ENCODE peak calls at places on chromosomes 6 and 20, in four cellular contexts. One of them, this sample, is unnamed.
A peak's percentile ranks its signal among the peaks of the same experiment; 100 is the strongest.

GRCh38 chr20:21515300-21516179 is 1.7 kb upstream of the NKX2-2 start:
- DNase-seq in K562: no peak
- DNase-seq in HepG2: no peak
- DNase-seq in WTC11: peak; percentile 55
- DNase-seq in this sample: no peak

GRCh38 chr6:123962508-123962907 is 158.8 kb downstream of the NKAIN2 start:
- DNase-seq in K562: no peak
- DNase-seq in HepG2: peak; percentile 4
- DNase-seq in WTC11: no peak
- DNase-seq in this sample: no peak

GRCh38 chr20:33277471-33278441 is 5.3 kb upstream of the BPIFB1 start:
- DNase-seq in K562: no peak
- DNase-seq in HepG2: peak; percentile 53
- DNase-seq in WTC11: no peak
- DNase-seq in this sample: no peak

GRCh38 chr6:152034631-152035030 is 227.1 kb downstream of the ESR1 start:
- DNase-seq in K562: no peak
- DNase-seq in HepG2: peak; percentile 24
- DNase-seq in WTC11: no peak
- DNase-seq in this sample: no peak

GRCh38 chr20:61865353-61865752 is 200.3 kb downstream of the TAF4 start:
- DNase-seq in K562: no peak
- DNase-seq in HepG2: no peak
- DNase-seq in WTC11: no peak
- DNase-seq in this sample: no peak

GRCh38 chr6:132693478-132693877 is 20.4 kb downstream of the VNN1 start:
- DNase-seq in K562: no peak
- DNase-seq in HepG2: no peak
- DNase-seq in WTC11: no peak
- DNase-seq in this sample: no peak

GRCh38 chr6:124683507-124683906 is 278.7 kb upstream of the RNF217 start:
- DNase-seq in K562: peak; percentile 2
- DNase-seq in HepG2: no peak
- DNase-seq in WTC11: peak; percentile 30
- DNase-seq in this sample: no peak

GRCh38 chr6:53961679-53962370 is 149.4 kb upstream of the MLIP start:
- DNase-seq in K562: no peak
- DNase-seq in HepG2: no peak
- DNase-seq in WTC11: peak; percentile 43
- DNase-seq in this sample: no peak

GRCh38 chr6:45696738-45697137 is 318.9 kb downstream of the CLIC5 start:
- DNase-seq in K562: no peak
- DNase-seq in HepG2: no peak
- DNase-seq in WTC11: no peak
- DNase-seq in this sample: no peak

GRCh38 chr6:112362027-112362795 is 15.1 kb downstream of the RFPL4B start:
- DNase-seq in K562: no peak
- DNase-seq in HepG2: no peak
- DNase-seq in WTC11: no peak
- DNase-seq in this sample: no peak
- TF ChIP-seq NR3C1 in K562: no peak
- TF ChIP-seq NR3C1 in HepG2: no peak
- TF ChIP-seq NR3C1 in WTC11: no peak
- TF ChIP-seq NR3C1 in this sample: no peak

DNA sequence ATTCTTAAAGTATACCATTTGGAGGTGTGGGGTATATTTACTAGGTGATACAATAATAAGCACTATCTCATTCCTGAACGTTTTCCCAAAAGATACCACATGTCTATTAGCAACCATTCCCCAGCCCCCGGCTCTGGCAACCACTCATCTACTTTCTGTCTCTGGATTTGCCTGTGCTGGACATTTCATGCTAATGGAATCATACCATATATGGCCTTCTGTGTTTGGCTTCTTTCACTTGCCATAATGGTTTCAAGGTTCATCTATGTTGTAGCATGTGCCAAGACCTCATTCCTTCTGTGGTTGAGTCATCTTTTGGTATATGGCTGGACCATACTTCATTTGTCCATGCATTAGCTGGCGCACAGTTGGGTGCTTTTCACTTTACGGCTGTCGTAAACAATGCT is 39.7 kb downstream of the BCAS4 start:
- DNase-seq in K562: no peak
- DNase-seq in HepG2: peak; percentile 51
- DNase-seq in WTC11: no peak
- DNase-seq in this sample: no peak
- TF ChIP-seq NR3C1 in K562: no peak
- TF ChIP-seq NR3C1 in HepG2: no peak
- TF ChIP-seq NR3C1 in WTC11: no peak
- TF ChIP-seq NR3C1 in this sample: no peak

GRCh38 chr6:142891454-142891853 is 53.5 kb downstream of the HIVEP2 start:
- DNase-seq in K562: no peak
- DNase-seq in HepG2: no peak
- DNase-seq in WTC11: no peak
- DNase-seq in this sample: no peak

GRCh38 chr6:142892254-142893021 is 52.5 kb downstream of the HIVEP2 start:
- DNase-seq in K562: no peak
- DNase-seq in HepG2: no peak
- DNase-seq in WTC11: no peak
- DNase-seq in this sample: no peak

GRCh38 chr6:142896732-142897131 is 48.2 kb downstream of the HIVEP2 start:
- DNase-seq in K562: no peak
- DNase-seq in HepG2: no peak
- DNase-seq in WTC11: no peak
- DNase-seq in this sample: no peak

GRCh38 chr6:142897659-142898058 is 47.3 kb downstream of the HIVEP2 start:
- DNase-seq in K562: no peak
- DNase-seq in HepG2: no peak
- DNase-seq in WTC11: no peak
- DNase-seq in this sample: no peak

DNA sequence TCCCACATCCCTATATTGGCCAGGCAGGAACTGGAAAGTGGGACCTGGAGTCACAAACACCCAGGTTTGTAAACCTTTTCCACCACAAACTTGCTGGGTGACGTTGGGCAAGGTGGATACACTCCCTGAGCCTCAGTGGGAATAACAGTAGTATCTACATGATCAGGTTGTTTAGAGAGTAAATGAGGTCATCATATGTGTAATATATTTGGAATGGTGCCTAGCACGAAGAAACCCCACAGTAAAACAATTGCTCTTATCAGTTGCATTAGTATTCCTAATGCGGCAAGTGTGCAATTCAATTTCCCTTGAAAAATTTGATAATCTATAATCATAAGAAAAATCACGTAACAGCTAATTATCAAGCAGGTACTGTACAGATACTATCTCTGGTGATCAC is 51.9 kb downstream of the HIVEP2 start:
- DNase-seq in K562: no peak
- DNase-seq in HepG2: no peak
- DNase-seq in WTC11: no peak
- DNase-seq in this sample: no peak
- TF ChIP-seq NR3C1 in K562: no peak
- TF ChIP-seq NR3C1 in HepG2: no peak
- TF ChIP-seq NR3C1 in WTC11: no peak
- TF ChIP-seq NR3C1 in this sample: no peak

DNA sequence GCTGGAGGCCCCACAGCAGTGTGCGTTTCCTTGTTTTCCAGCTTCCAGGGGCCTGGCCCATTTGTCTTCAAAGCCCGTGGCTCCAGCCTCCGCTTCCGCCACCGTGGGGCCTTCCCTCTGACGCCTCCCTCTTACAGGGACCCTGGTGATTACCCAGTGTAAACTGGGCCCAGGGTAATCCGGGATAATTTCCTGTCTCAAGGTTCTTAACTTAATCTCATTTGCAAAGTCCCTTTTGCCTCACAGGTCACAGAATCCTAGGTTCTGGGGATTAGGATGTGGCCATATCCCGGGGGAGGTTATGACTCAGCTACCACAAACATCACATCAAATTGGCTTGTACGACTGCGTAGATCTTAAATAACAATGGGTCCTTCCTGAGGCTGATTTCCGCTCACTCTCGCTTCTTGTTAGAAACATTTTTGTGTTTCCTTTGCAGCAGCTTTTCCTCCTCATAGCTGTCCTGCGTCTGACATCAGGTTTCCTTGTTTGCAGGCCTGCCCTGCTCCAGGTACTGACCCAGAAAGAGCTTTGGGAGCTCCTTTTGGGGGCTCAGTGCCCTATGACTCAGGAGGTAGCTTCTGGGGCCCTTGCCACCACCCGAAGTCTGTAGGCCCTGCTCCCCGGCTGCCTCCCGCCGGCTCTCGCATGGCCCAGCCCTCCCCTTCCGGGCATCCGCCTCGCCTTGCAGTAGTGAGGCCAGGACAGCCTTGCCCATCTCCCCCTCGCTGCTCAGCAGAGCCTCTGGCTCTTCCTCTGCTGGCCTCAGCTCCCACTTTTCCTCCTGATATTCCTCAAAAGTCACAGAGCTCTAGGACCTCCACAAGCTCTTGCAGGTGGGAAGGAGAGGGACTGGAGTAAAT is 100.5 kb downstream of the ERMARD start:
- DNase-seq in K562: no peak
- DNase-seq in HepG2: no peak
- DNase-seq in WTC11: no peak
- DNase-seq in this sample: no peak
- TF ChIP-seq NR3C1 in K562: no peak
- TF ChIP-seq NR3C1 in HepG2: no peak
- TF ChIP-seq NR3C1 in WTC11: no peak
- TF ChIP-seq NR3C1 in this sample: no peak

GRCh38 chr6:5031150-5031549 is 27.3 kb upstream of the RPP40 start:
- DNase-seq in K562: no peak
- DNase-seq in HepG2: no peak
- DNase-seq in WTC11: no peak
- DNase-seq in this sample: no peak

GRCh38 chr6:5034328-5034727 is 30.5 kb upstream of the RPP40 start:
- DNase-seq in K562: no peak
- DNase-seq in HepG2: no peak
- DNase-seq in WTC11: no peak
- DNase-seq in this sample: no peak

GRCh38 chr6:5034736-5035135 is 30.9 kb upstream of the RPP40 start:
- DNase-seq in K562: no peak
- DNase-seq in HepG2: no peak
- DNase-seq in WTC11: no peak
- DNase-seq in this sample: no peak

GRCh38 chr6:5030596-5031136 is 26.8 kb upstream of the RPP40 start:
- DNase-seq in K562: peak; percentile 95
- DNase-seq in HepG2: peak; percentile 87
- DNase-seq in WTC11: peak; percentile 93
- DNase-seq in this sample: peak; percentile 84

GRCh38 chr6:5036309-5036708 is 32.5 kb upstream of the RPP40 start:
- DNase-seq in K562: peak; percentile 62
- DNase-seq in HepG2: peak; percentile 64
- DNase-seq in WTC11: peak; percentile 79
- DNase-seq in this sample: peak; percentile 67
- TF ChIP-seq NR3C1 in K562: no peak
- TF ChIP-seq NR3C1 in HepG2: no peak
- TF ChIP-seq NR3C1 in WTC11: no peak
- TF ChIP-seq NR3C1 in this sample: no peak

DNA sequence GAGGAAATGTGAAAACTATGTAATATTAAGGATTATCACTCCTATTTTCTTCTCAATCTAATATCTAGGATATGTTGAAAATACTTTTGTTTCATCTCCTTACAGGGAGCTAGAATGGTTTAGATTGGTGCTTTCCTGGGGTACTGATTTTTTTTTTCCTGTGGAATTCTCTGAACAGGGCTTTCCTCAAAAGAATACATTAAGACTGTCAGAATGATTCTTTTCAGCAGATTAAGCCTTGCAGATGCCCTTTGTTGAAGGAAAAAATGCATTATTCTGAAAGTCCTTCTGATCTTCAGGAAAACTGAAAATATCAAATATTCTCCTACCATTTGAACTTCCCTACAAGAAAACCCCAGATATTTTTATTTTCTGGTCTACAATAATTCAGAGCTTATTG is 178.9 kb downstream of the SOX4 start:
- DNase-seq in K562: no peak
- DNase-seq in HepG2: no peak
- DNase-seq in WTC11: no peak
- DNase-seq in this sample: no peak
- TF ChIP-seq NR3C1 in K562: no peak
- TF ChIP-seq NR3C1 in HepG2: no peak
- TF ChIP-seq NR3C1 in WTC11: no peak
- TF ChIP-seq NR3C1 in this sample: no peak

GRCh38 chr6:25886066-25886465 is 12.0 kb upstream of the SLC17A3 start:
- DNase-seq in K562: no peak
- DNase-seq in HepG2: no peak
- DNase-seq in WTC11: no peak
- DNase-seq in this sample: no peak
- TF ChIP-seq NR3C1 in K562: no peak
- TF ChIP-seq NR3C1 in HepG2: no peak
- TF ChIP-seq NR3C1 in WTC11: no peak
- TF ChIP-seq NR3C1 in this sample: no peak

DNA sequence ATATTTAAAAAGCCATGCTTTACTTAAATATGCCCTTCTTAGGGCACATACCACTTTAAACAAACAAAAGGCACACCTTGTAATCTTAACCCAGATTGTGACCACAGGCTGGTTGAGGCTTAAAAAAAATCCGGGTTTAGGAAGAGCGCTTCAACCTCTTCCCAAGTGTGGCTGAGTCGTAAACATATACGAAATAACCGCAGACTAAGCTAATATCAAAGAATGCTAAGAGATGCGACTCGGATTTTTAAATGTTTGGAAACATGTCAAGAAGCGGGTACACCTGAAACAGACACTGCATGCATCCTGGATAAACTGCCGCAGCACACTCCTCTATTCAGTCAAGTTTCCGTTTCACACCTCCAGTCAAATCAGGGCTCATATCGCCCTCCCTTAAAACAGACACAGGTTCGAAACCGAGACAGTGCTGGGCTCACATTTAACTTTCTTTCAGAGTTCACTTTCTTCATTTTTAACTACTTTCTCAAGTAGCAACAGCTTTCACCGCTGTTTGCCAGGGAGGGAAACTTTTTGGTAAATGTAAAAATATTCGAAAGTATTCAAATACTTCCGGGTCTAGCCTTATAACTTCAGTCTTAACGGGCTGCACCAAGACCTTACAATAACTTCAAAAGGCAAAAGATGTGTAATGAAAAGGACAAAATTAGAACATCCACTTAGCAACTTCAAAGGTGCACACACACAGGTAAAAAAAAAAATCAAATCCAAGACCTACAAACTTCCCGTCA is 1.3 kb downstream of the DEK start:
- DNase-seq in K562: peak; percentile 56
- DNase-seq in HepG2: peak; percentile 31
- DNase-seq in WTC11: no peak
- DNase-seq in this sample: no peak
- TF ChIP-seq NR3C1 in K562: no peak
- TF ChIP-seq NR3C1 in HepG2: no peak
- TF ChIP-seq NR3C1 in WTC11: no peak
- TF ChIP-seq NR3C1 in this sample: no peak

GRCh38 chr6:14618759-14619418 is 501.3 kb downstream of the CD83 start:
- DNase-seq in K562: peak; percentile 90
- DNase-seq in HepG2: no peak
- DNase-seq in WTC11: no peak
- DNase-seq in this sample: no peak
- TF ChIP-seq NR3C1 in K562: no peak
- TF ChIP-seq NR3C1 in HepG2: no peak
- TF ChIP-seq NR3C1 in WTC11: no peak
- TF ChIP-seq NR3C1 in this sample: no peak

DNA sequence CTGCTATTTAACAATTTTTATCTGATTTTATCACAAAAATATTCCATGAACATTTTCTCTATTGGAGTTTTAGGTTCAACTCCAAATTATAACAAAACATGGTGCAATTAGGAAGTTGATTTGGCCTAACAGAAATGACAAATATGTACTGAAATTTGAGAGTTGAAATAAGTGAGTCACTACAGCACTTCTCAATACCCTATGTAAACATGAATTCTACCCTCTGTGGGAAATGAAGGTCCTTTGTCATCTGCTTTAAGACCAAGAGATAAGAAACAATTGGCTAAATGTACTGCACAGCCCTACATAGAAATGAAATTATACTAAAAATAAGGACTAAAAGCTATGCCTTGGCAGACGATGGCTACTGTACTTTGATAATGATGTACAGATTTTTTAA is 86.2 kb upstream of the BEND6 start:
- DNase-seq in K562: no peak
- DNase-seq in HepG2: peak; percentile 68
- DNase-seq in WTC11: no peak
- DNase-seq in this sample: no peak
- TF ChIP-seq NR3C1 in K562: no peak
- TF ChIP-seq NR3C1 in HepG2: no peak
- TF ChIP-seq NR3C1 in WTC11: no peak
- TF ChIP-seq NR3C1 in this sample: no peak

This sample was measured in A549.